ENCODE peak calls at places on chromosomes 7 and 10, in four cellular contexts. H is A549, W is SK-N-SH, O is GM12878. J is an unnamed sample.

GRCh38 chr10:133166828-133167692 is 7.0 kb downstream of the KNDC1 start:
- DNase-seq in O (no peak), H (no peak), W (no peak), J (no peak)

GRCh38 chr7:137283147-137283546 is 60.4 kb downstream of the PTN start:
- DNase-seq in H (no peak), O (no peak), W (no peak), J (no peak)

GRCh38 chr7:70384891-70385290 is 747.1 kb upstream of the GALNT17 start:
- DNase-seq in H (no peak), W (no peak), O (no peak), J (no peak)

GRCh38 chr10:99365311-99365710 is 36.2 kb downstream of the CNNM1 start:
- DNase-seq in H (no peak), O (no peak), W (no peak), J (no peak)

GRCh38 chr10:124917939-124918830 is 23.7 kb upstream of the ZRANB1 start:
- DNase-seq in H (no peak), O (no peak), W (no peak), J (no peak)

GRCh38 chr7:17234398-17235021 is 63.9 kb upstream of the AHR start:
- DNase-seq in W (no peak), O (peak; percentile 74), H (peak; percentile 87), J (peak; percentile 32)

GRCh38 chr7:139650429-139651100 is 127.1 kb downstream of the CLEC2L start:
- DNase-seq in W (no peak), H (no peak), O (no peak), J (no peak)

GRCh38 chr7:96495751-96496216 is 173.9 kb upstream of the SLC25A13 start:
- DNase-seq in H (no peak), O (peak; percentile 3), W (peak; percentile 33), J (no peak)

GRCh38 chr10:102113956-102114857 is 6.0 kb downstream of the LDB1 start:
- DNase-seq in O (no peak), W (peak; percentile 61), H (no peak), J (no peak)

GRCh38 chr7:116355423-116355765 is 144.1 kb upstream of the CAV2 start:
- DNase-seq in H (no peak), O (no peak), W (no peak), J (no peak)

GRCh38 chr10:43188702-43189101 is 50.5 kb downstream of the CSGALNACT2 start:
- DNase-seq in O (no peak), W (no peak), H (no peak), J (no peak)

GRCh38 chr7:19094971-19095370 is 22.5 kb downstream of the TWIST1 start:
- DNase-seq in O (no peak), H (no peak), W (no peak), J (no peak)

GRCh38 chr7:43700059-43700501 is 29.2 kb downstream of the COA1 start:
- DNase-seq in H (peak; percentile 56), O (no peak), W (peak; percentile 59), J (peak; percentile 46)

GRCh38 chr7:36157506-36158320 is 4.7 kb downstream of the EEPD1 start:
- DNase-seq in O (no peak), H (no peak), W (no peak), J (peak; percentile 74)

GRCh38 chr10:110992011-110992800 is 72.8 kb downstream of the SHOC2 start:
- DNase-seq in O (no peak), W (no peak), H (no peak), J (no peak)

GRCh38 chr7:108407674-108408073 is 48.6 kb downstream of the NRCAM start:
- DNase-seq in H (no peak), O (no peak), W (no peak), J (no peak)

GRCh38 chr7:1883834-1884582 is 213.9 kb downstream of the ELFN1 start:
- DNase-seq in O (no peak), W (no peak), H (peak; percentile 13), J (no peak)

GRCh38 chr10:64170791-64171190 is 649.6 kb downstream of the REEP3 start:
- DNase-seq in H (no peak), W (no peak), O (no peak), J (no peak)

GRCh38 chr10:124588736-124589451 is 127.3 kb downstream of the LHPP start:
- DNase-seq in W (no peak), H (no peak), O (no peak), J (peak; percentile 15)

GRCh38 chr7:90594791-90595317 is 1.3 kb upstream of the CDK14 start:
- DNase-seq in H (no peak), O (no peak), W (peak; percentile 32), J (no peak)

GRCh38 chr7:134448359-134449229 is 10.3 kb downstream of the AKR1B1 start:
- DNase-seq in W (no peak), O (no peak), H (peak; percentile 94), J (no peak)

GRCh38 chr7:142516038-142516501 is 233.2 kb upstream of the PRSS1 start:
- DNase-seq in O (peak; percentile 17), H (peak; percentile 71), W (peak; percentile 69), J (peak; percentile 55)

GRCh38 chr7:95605275-95605674 is 9.0 kb upstream of the PDK4 start:
- DNase-seq in O (no peak), H (no peak), W (no peak), J (no peak)

GRCh38 chr7:117448655-117449054 is 21.4 kb upstream of the ASZ1 start:
- DNase-seq in W (no peak), O (no peak), H (no peak), J (no peak)

GRCh38 chr7:54831046-54831643 is 72.1 kb upstream of the SEC61G start:
- DNase-seq in H (peak; percentile 81), W (no peak), O (no peak), J (no peak)

GRCh38 chr7:54833021-54833467 is 74.0 kb upstream of the SEC61G start:
- DNase-seq in O (no peak), W (no peak), H (no peak), J (no peak)

GRCh38 chr7:54827719-54828118 is 68.7 kb upstream of the SEC61G start:
- DNase-seq in O (no peak), W (no peak), H (no peak), J (no peak)

GRCh38 chr7:54837167-54837566 is 78.2 kb upstream of the SEC61G start:
- DNase-seq in W (no peak), H (no peak), O (no peak), J (no peak)

DNA sequence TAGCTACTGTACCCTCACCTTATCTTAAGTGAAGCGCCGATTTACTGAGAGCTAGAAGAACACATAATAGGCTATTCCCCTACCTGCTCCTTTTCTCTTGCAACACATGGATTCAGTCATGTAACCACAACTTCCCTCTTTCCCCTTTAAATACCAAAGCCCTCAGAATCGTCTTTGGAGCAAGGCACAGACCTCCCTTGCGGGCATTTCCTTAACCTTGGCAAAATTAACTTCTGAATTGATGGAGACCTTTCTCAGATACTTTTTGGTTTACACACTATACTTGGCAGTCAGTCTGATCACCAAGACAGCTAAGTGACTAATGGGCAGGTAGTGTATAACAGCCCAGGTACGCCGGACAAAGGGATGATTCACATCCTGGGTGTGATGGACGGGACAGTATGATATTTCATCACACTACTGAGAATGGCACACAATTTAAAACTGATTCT is 72.7 kb upstream of the SEC61G start:
- DNase-seq in W (no peak), H (peak; percentile 63), O (no peak), J (no peak)
- TF ChIP-seq PBX3 in W (no peak), H (peak; percentile 56), O (no peak), J (no peak)

DNA sequence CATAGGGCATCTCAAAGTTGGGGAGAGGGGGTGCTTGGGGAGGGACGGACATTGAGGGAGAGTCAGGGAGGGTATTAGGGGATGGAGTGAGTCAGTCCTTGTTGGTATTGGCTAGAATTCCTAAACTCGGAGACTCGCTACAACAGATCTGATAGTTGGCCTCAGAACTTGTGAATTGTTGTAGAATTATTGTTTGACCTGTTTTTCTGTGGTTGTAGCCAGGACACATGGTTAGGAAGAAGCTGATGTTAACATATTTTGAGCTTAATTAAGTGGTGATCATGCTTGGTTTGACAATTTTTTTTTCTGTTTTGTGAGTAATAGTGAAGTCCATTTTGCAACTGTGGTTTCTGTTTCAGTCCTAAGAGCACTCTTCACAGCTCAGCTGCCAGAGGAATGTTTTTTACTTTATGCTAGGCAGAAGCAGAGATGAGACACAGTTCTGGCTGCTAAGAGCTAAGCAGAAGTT is 1190.3 kb upstream of the C7orf33 start:
- DNase-seq in O (no peak), W (no peak), H (no peak), J (no peak)
- TF ChIP-seq PBX3 in O (no peak), W (no peak), H (no peak), J (no peak)

DNA sequence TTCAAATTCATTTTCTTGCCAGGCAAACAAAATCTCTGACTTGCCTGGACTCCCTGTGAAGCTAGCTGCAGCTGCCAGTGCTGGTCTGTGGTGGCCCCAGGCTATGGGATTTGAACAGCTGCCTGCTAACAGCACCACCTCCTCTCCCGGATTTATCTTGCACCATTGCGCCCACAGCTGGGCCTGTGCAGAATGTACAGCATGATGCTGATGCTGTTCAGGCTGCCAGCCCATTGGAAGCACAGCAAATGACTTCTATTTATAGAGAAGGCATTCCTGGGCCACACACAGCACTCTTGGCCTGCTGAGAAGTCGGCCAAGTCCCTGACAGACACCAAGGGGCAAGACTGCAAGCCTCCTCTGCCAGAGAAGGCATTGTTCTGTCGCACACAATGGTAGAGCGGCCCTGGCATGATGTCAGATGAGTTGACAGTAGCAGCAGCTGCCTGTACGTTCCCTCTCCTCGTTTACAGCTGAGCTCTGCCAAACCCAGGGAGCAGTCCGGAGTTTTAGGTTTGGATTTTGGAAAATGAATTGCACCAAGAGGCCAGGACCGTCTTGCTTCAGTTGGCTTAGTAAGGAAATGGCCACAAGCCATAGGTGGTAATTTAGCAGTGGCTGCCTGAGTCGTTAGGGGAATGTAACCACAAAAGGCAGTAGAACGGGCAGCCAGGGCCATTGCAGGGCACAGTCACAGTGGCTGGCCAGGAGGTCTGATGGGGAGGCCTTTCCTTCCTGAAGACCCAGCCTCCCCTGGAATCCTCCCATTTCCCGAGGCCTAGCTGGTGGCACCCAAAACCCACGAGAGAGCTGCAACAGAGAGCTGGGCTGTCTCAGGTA is 38.5 kb downstream of the MTURN start:
- DNase-seq in H (peak; percentile 48), O (no peak), W (peak; percentile 87), J (peak; percentile 20)
- TF ChIP-seq PBX3 in H (no peak), O (no peak), W (no peak), J (no peak)

GRCh38 chr10:113269333-113269732 is 283.5 kb upstream of the HABP2 start:
- DNase-seq in H (no peak), W (no peak), O (no peak), J (no peak)

GRCh38 chr10:113272511-113272910 is 280.3 kb upstream of the HABP2 start:
- DNase-seq in O (no peak), W (no peak), H (no peak), J (no peak)

GRCh38 chr10:113268186-113268585 is 284.7 kb upstream of the HABP2 start:
- DNase-seq in H (no peak), W (no peak), O (no peak), J (no peak)

GRCh38 chr10:113273877-113274829 is 278.7 kb upstream of the HABP2 start:
- DNase-seq in W (no peak), H (no peak), O (no peak), J (no peak)

DNA sequence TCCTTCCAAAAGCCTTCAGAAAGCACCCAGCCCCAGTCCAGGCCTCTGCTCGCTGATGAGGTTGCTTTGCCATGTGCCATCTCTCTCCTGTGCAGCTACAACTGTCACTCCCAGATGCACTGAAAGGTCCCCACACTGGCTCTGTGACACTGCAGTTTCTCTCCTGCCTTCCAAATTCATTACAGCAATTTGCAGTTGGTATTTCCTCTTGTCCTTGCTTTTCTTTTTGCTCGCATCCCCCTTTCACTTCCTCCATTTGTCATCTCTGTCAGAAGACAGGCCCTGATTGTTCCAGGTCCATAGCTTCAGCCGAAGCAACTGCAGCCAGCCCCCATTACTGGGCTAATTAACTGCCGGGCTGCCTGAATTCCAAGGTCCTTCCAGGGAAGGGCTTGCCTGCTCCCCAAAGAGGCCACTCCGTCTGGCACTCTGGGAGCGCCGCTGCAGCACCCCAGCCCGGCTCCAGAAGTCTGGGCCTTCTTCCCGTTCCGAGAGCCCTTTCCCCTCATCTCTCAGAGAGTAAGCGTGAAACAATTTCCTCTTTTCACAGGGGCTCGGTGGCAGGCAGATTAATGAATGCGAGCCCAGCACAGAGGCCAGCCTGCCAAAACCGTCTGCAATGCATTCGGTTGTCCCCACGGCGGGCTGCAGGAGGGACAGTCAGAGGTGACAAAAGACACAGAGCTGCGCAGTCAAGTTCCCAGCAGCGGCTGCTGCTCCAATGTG is 279.5 kb upstream of the HABP2 start:
- DNase-seq in O (no peak), H (no peak), W (no peak), J (no peak)
- TF ChIP-seq PBX3 in O (no peak), H (no peak), W (no peak), J (no peak)